ENCODE peak calls at places on chromosomes 2 and 18, in six cellular contexts. Y is upper lobe of left lung; I is naive thymus-derived CD4-positive, alpha-beta T cell; U is sigmoid colon; L is stomach; J is left lung. V is an unnamed sample. For H3K36me3, the result is how much of the 10 kb centered on the place peaks cover.

GRCh38 chr2:49948091-49948490 is 793.8 kb upstream of the FSHR start:
- DNase-seq in Y (no peak), U (no peak), I (no peak), J (no peak), L (no peak), V (no peak)

GRCh38 chr18:596288-596881 is 403 bp upstream of the CLUL1 start:
- DNase-seq in J (peak), L (no peak), Y (peak), I (no peak), U (no peak), V (no peak)

GRCh38 chr2:137870682-137871081 is 93.6 kb upstream of the HNMT start:
- DNase-seq in U (no peak), I (no peak), J (no peak), Y (no peak), L (no peak), V (no peak)

GRCh38 chr18:8999872-9000271 is 102.6 kb upstream of the NDUFV2 start:
- DNase-seq in U (no peak), J (no peak), Y (no peak), I (no peak), L (no peak), V (no peak)

GRCh38 chr18:9323750-9324445 is 10.7 kb upstream of the TWSG1 start:
- DNase-seq in Y (no peak), I (no peak), U (no peak), L (no peak), J (no peak), V (no peak)

GRCh38 chr2:80111185-80111584 is 193.4 kb downstream of the LRRTM1 start:
- DNase-seq in I (no peak), L (no peak), J (no peak), U (no peak), Y (no peak), V (no peak)

GRCh38 chr2:206531996-206532543 is 88.7 kb downstream of the ADAM23 start:
- DNase-seq in U (no peak), L (no peak), J (no peak), Y (no peak), I (no peak), V (no peak)

GRCh38 chr2:23107341-23107941 is 277.5 kb upstream of the KLHL29 start:
- DNase-seq in U (no peak), L (no peak), Y (no peak), I (no peak), J (no peak), V (no peak)

GRCh38 chr2:7625392-7626138 is 708.4 kb downstream of the RNF144A start:
- DNase-seq in Y (no peak), J (no peak), U (no peak), L (no peak), I (no peak), V (no peak)

GRCh38 chr2:196112408-196113039 is 43.9 kb upstream of the DNAH7 start:
- DNase-seq in I (no peak), U (no peak), Y (no peak), L (no peak), J (no peak), V (no peak)

GRCh38 chr2:47984041-47984440 is 77.7 kb upstream of the FBXO11 start:
- DNase-seq in L (no peak), I (no peak), U (no peak), J (no peak), Y (no peak), V (no peak)

GRCh38 chr18:30969670-30970069 is 72.9 kb downstream of the DSC3 start:
- DNase-seq in L (no peak), J (no peak), U (no peak), Y (no peak), I (no peak), V (no peak)

GRCh38 chr2:112682101-112682500 is 36.4 kb downstream of the SLC20A1 start:
- DNase-seq in J (no peak), I (no peak), U (no peak), Y (no peak), L (no peak), V (no peak)

GRCh38 chr2:30450025-30450424 is 3.0 kb downstream of the LCLAT1 start:
- DNase-seq in L (no peak), Y (no peak), I (no peak), J (no peak), U (no peak), V (no peak)

GRCh38 chr2:135030826-135031225 is 16.4 kb downstream of the MAP3K19 start:
- DNase-seq in L (no peak), I (no peak), U (no peak), J (no peak), Y (no peak), V (no peak)

GRCh38 chr2:106579750-106580197 is 92.6 kb downstream of the CD8B2 start:
- DNase-seq in U (no peak), L (no peak), J (no peak), Y (peak), I (no peak), V (no peak)

GRCh38 chr18:58077329-58077728 is 33.3 kb downstream of the NEDD4L start:
- DNase-seq in L (no peak), U (no peak), I (no peak), Y (no peak), J (no peak), V (no peak)

GRCh38 chr2:134218928-134219707 is 34.8 kb upstream of the MGAT5 start:
- DNase-seq in Y (peak), L (no peak), U (no peak), J (no peak), I (peak), V (peak)

GRCh38 chr2:103161456-103162289 is 399.8 kb downstream of the TMEM182 start:
- DNase-seq in Y (no peak), U (no peak), L (peak), J (no peak), I (no peak), V (no peak)

GRCh38 chr2:71748227-71748626 is 294.9 kb downstream of the DYSF start:
- DNase-seq in I (no peak), Y (no peak), J (no peak), U (peak), L (no peak), V (no peak)

GRCh38 chr18:6248017-6248416 is 166.7 kb downstream of the L3MBTL4 start:
- DNase-seq in U (no peak), Y (no peak), J (no peak), L (no peak), I (no peak), V (no peak)

GRCh38 chr2:10337449-10337848 is 34.7 kb downstream of the HPCAL1 start:
- DNase-seq in U (no peak), Y (no peak), I (no peak), J (no peak), L (no peak), V (no peak)

GRCh38 chr2:86323273-86323672 is 14.2 kb downstream of the REEP1 start:
- DNase-seq in Y (no peak), L (no peak), I (no peak), U (no peak), J (no peak), V (no peak)

GRCh38 chr2:161243312-161243711 is 64.9 kb upstream of the PSMD14 start:
- DNase-seq in J (no peak), U (no peak), I (no peak), Y (no peak), L (no peak), V (no peak)

GRCh38 chr2:73770725-73771124 is 9.2 kb downstream of the DUSP11 start:
- DNase-seq in J (no peak), U (no peak), I (no peak), L (no peak), Y (no peak), V (no peak)
- H3K36me3 ChIP-seq in J (under half), U (under half), I (under half), L (half or more), Y (under half), V (half or more)

GRCh38 chr2:241108271-241109209 is 6.5 kb upstream of the MTERF4 start:
- DNase-seq in U (peak), Y (peak), J (no peak), L (no peak), I (peak), V (no peak)

GRCh38 chr2:241111443-241111810 is 9.3 kb upstream of the MTERF4 start:
- DNase-seq in L (no peak), U (peak), Y (peak), J (no peak), I (peak), V (peak)

GRCh38 chr2:241110089-241110606 is 8.1 kb upstream of the MTERF4 start:
- DNase-seq in L (peak), U (peak), I (no peak), J (no peak), Y (no peak), V (no peak)

GRCh38 chr2:241110607-241111442 is 8.7 kb upstream of the MTERF4 start:
- DNase-seq in U (peak), I (no peak), Y (peak), L (no peak), J (no peak), V (no peak)

GRCh38 chr2:241109210-241110088 is 7.4 kb upstream of the MTERF4 start:
- DNase-seq in J (no peak), U (peak), L (no peak), I (no peak), Y (peak), V (no peak)
- H3K27ac ChIP-seq in J (no peak), U (no peak), L (no peak), I (peak), Y (no peak), V (peak)

GRCh38 chr2:32496657-32497056 is 131.2 kb upstream of the TTC27 start:
- DNase-seq in I (no peak), Y (no peak), L (no peak), U (no peak), J (no peak), V (no peak)
- H3K36me3 ChIP-seq in I (under half), Y (under half), L (half or more), U (under half), J (under half), V (under half)

DNA sequence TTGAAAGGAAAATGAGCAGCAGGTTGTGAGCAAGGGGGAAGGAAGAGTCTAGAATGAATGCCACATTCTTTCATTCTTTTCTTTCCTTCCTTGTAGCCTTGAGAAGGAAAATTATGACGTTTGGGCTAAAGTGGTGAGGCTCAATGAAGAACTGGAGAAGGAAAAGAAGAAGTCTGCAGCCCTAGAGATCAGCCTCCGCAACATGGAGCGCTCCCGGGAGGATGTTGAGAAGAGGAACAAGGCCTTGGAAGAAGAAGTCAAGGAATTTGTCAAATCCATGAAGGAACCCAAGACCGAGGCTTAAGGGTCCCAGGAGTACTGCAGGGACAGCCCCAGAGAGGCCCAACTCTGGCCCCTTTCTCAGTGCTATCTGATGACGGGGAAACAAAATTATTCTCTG is 45.3 kb downstream of the BMP10 start:
- DNase-seq in J (no peak), I (no peak), Y (no peak), L (no peak), U (no peak), V (no peak)
- H3K27ac ChIP-seq in J (no peak), I (peak), Y (no peak), L (no peak), U (no peak), V (no peak)

DNA sequence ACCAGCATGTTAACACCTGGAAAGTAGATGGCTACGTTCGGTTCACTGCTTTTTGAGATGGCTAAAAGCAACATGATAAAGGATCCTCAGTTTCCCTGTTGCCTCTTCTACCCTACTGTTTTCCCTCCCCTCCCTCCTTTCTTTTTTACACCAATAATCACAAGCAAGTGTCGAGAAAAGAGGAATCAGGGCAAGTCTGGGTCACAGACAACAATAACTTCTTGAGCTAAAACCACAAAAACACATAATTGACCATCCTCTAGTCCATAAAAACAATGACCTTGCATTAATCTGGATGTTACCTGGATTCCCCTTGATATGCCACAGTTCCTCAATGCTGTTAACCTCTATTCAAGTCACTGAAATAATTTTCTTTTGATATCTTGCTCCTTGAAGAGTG is 736.6 kb upstream of the GCFC2 start:
- DNase-seq in I (no peak), J (no peak), L (no peak), Y (no peak), U (no peak), V (no peak)
- H3K36me3 ChIP-seq in I (under half), J (under half), L (under half), Y (under half), U (under half), V (under half)

DNA sequence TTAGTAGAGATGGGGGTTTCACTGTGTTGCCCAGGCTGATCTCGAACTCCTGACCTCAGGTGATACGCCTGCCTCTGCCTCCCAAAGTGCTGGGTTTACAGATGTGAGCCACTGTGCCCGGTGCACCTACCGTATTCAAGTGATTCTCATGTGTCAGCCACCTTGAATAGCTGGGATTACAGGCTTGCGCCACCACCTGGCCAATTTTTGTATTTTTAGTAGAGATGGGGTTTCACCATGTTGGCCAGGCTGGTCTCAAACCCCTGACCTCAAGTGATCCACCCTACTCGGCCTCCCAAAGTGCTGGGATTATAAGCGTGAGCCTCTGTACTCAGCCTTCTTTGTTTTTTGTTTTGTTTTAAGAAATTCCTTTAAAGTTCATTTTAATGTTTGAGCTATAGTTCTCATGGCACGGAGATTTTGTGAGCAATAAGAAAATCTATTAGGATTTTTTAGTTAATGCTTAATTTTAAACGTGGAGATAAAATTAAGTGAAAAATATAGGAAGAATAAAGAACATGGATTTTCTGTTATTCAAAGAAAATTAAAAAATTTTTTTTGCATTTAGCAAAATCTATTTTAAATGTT is 242.6 kb downstream of the PHLPP1 start:
- DNase-seq in U (no peak), L (peak), Y (no peak), J (no peak), I (no peak), V (no peak)
- H3K27ac ChIP-seq in U (no peak), L (no peak), Y (no peak), J (no peak), I (no peak), V (no peak)